ENCODE peak calls at places on chromosome 21, in ten cellular contexts. One of them, this sample, is unnamed.

GRCh38 chr21:45151484-45152115 is 77.2 kb downstream of the ADARB1 start:
- DNase-seq in PC-3: no peak
- DNase-seq in transverse colon: no peak
- DNase-seq in heart right ventricle: no peak
- DNase-seq in WERI-Rb-1: peak
- DNase-seq in progenitor cell of endocrine pancreas: no peak
- DNase-seq in prostate gland: no peak
- DNase-seq in activated CD8-positive, alpha-beta T cell treated with anti-CD3 and anti-CD28 coated beads for 36 hours: no peak
- DNase-seq in astrocyte of the cerebellum: no peak
- DNase-seq in astrocyte of the spinal cord: no peak
- DNase-seq in this sample: no peak

GRCh38 chr21:37219766-37220432 is 47.2 kb downstream of the VPS26C start:
- DNase-seq in PC-3: no peak
- DNase-seq in transverse colon: no peak
- DNase-seq in heart right ventricle: no peak
- DNase-seq in WERI-Rb-1: no peak
- DNase-seq in progenitor cell of endocrine pancreas: no peak
- DNase-seq in prostate gland: no peak
- DNase-seq in activated CD8-positive, alpha-beta T cell treated with anti-CD3 and anti-CD28 coated beads for 36 hours: peak
- DNase-seq in astrocyte of the cerebellum: no peak
- DNase-seq in astrocyte of the spinal cord: no peak
- DNase-seq in this sample: no peak

GRCh38 chr21:44962481-44962966 is 22.7 kb downstream of the SLX9 start:
- DNase-seq in PC-3: no peak
- DNase-seq in transverse colon: no peak
- DNase-seq in heart right ventricle: peak
- DNase-seq in WERI-Rb-1: no peak
- DNase-seq in progenitor cell of endocrine pancreas: no peak
- DNase-seq in prostate gland: no peak
- DNase-seq in activated CD8-positive, alpha-beta T cell treated with anti-CD3 and anti-CD28 coated beads for 36 hours: no peak
- DNase-seq in astrocyte of the cerebellum: peak
- DNase-seq in astrocyte of the spinal cord: peak
- DNase-seq in this sample: no peak

GRCh38 chr21:14451520-14451919 is 68.6 kb upstream of the HSPA13 start:
- DNase-seq in PC-3: no peak
- DNase-seq in transverse colon: no peak
- DNase-seq in heart right ventricle: no peak
- DNase-seq in WERI-Rb-1: no peak
- DNase-seq in progenitor cell of endocrine pancreas: no peak
- DNase-seq in prostate gland: no peak
- DNase-seq in activated CD8-positive, alpha-beta T cell treated with anti-CD3 and anti-CD28 coated beads for 36 hours: no peak
- DNase-seq in astrocyte of the cerebellum: no peak
- DNase-seq in astrocyte of the spinal cord: no peak
- DNase-seq in this sample: no peak

GRCh38 chr21:34886554-34887385 is 162.3 kb downstream of the RUNX1 start:
- DNase-seq in PC-3: peak
- DNase-seq in transverse colon: peak
- DNase-seq in heart right ventricle: peak
- DNase-seq in WERI-Rb-1: no peak
- DNase-seq in progenitor cell of endocrine pancreas: no peak
- DNase-seq in prostate gland: no peak
- DNase-seq in activated CD8-positive, alpha-beta T cell treated with anti-CD3 and anti-CD28 coated beads for 36 hours: peak
- DNase-seq in astrocyte of the cerebellum: no peak
- DNase-seq in astrocyte of the spinal cord: peak
- DNase-seq in this sample: peak

GRCh38 chr21:25369524-25370300 is 237.6 kb downstream of the MRPL39 start:
- DNase-seq in PC-3: peak
- DNase-seq in transverse colon: no peak
- DNase-seq in heart right ventricle: no peak
- DNase-seq in WERI-Rb-1: no peak
- DNase-seq in progenitor cell of endocrine pancreas: no peak
- DNase-seq in prostate gland: no peak
- DNase-seq in activated CD8-positive, alpha-beta T cell treated with anti-CD3 and anti-CD28 coated beads for 36 hours: no peak
- DNase-seq in astrocyte of the cerebellum: peak
- DNase-seq in astrocyte of the spinal cord: peak
- DNase-seq in this sample: no peak

GRCh38 chr21:29818520-29818919 is 121.3 kb downstream of the GRIK1 start:
- DNase-seq in PC-3: no peak
- DNase-seq in transverse colon: no peak
- DNase-seq in heart right ventricle: no peak
- DNase-seq in WERI-Rb-1: no peak
- DNase-seq in progenitor cell of endocrine pancreas: no peak
- DNase-seq in prostate gland: no peak
- DNase-seq in activated CD8-positive, alpha-beta T cell treated with anti-CD3 and anti-CD28 coated beads for 36 hours: no peak
- DNase-seq in astrocyte of the cerebellum: no peak
- DNase-seq in astrocyte of the spinal cord: no peak
- DNase-seq in this sample: no peak

GRCh38 chr21:45983981-45984551 is 2.5 kb downstream of the COL6A1 start:
- DNase-seq in PC-3: peak
- DNase-seq in transverse colon: peak
- DNase-seq in heart right ventricle: peak
- DNase-seq in WERI-Rb-1: peak
- DNase-seq in progenitor cell of endocrine pancreas: no peak
- DNase-seq in prostate gland: no peak
- DNase-seq in activated CD8-positive, alpha-beta T cell treated with anti-CD3 and anti-CD28 coated beads for 36 hours: peak
- DNase-seq in astrocyte of the cerebellum: no peak
- DNase-seq in astrocyte of the spinal cord: no peak
- DNase-seq in this sample: no peak

GRCh38 chr21:44817506-44817880 is 369 bp downstream of the SUMO3 start:
- DNase-seq in PC-3: peak
- DNase-seq in transverse colon: peak
- DNase-seq in heart right ventricle: peak
- DNase-seq in WERI-Rb-1: peak
- DNase-seq in progenitor cell of endocrine pancreas: peak
- DNase-seq in prostate gland: peak
- DNase-seq in activated CD8-positive, alpha-beta T cell treated with anti-CD3 and anti-CD28 coated beads for 36 hours: peak
- DNase-seq in astrocyte of the cerebellum: peak
- DNase-seq in astrocyte of the spinal cord: peak
- DNase-seq in this sample: peak

GRCh38 chr21:15480160-15480559 is 249.6 kb upstream of the USP25 start:
- DNase-seq in PC-3: no peak
- DNase-seq in transverse colon: no peak
- DNase-seq in heart right ventricle: no peak
- DNase-seq in WERI-Rb-1: no peak
- DNase-seq in progenitor cell of endocrine pancreas: no peak
- DNase-seq in prostate gland: no peak
- DNase-seq in activated CD8-positive, alpha-beta T cell treated with anti-CD3 and anti-CD28 coated beads for 36 hours: no peak
- DNase-seq in astrocyte of the cerebellum: no peak
- DNase-seq in astrocyte of the spinal cord: no peak
- DNase-seq in this sample: no peak

GRCh38 chr21:35593000-35593502 is 467.3 kb downstream of the SETD4 start:
- DNase-seq in PC-3: peak
- DNase-seq in transverse colon: no peak
- DNase-seq in heart right ventricle: no peak
- DNase-seq in WERI-Rb-1: no peak
- DNase-seq in progenitor cell of endocrine pancreas: no peak
- DNase-seq in prostate gland: no peak
- DNase-seq in activated CD8-positive, alpha-beta T cell treated with anti-CD3 and anti-CD28 coated beads for 36 hours: no peak
- DNase-seq in astrocyte of the cerebellum: peak
- DNase-seq in astrocyte of the spinal cord: peak
- DNase-seq in this sample: no peak

GRCh38 chr21:31457675-31458074 is 113.6 kb upstream of the TIAM1 start:
- DNase-seq in PC-3: no peak
- DNase-seq in transverse colon: no peak
- DNase-seq in heart right ventricle: no peak
- DNase-seq in WERI-Rb-1: peak
- DNase-seq in progenitor cell of endocrine pancreas: no peak
- DNase-seq in prostate gland: no peak
- DNase-seq in activated CD8-positive, alpha-beta T cell treated with anti-CD3 and anti-CD28 coated beads for 36 hours: no peak
- DNase-seq in astrocyte of the cerebellum: no peak
- DNase-seq in astrocyte of the spinal cord: no peak
- DNase-seq in this sample: no peak

GRCh38 chr21:44802396-44803153 is 955 bp upstream of the UBE2G2 start:
- DNase-seq in PC-3: peak
- DNase-seq in transverse colon: no peak
- DNase-seq in heart right ventricle: no peak
- DNase-seq in WERI-Rb-1: peak
- DNase-seq in progenitor cell of endocrine pancreas: no peak
- DNase-seq in prostate gland: no peak
- DNase-seq in activated CD8-positive, alpha-beta T cell treated with anti-CD3 and anti-CD28 coated beads for 36 hours: no peak
- DNase-seq in astrocyte of the cerebellum: no peak
- DNase-seq in astrocyte of the spinal cord: no peak
- DNase-seq in this sample: no peak

GRCh38 chr21:36511484-36512227 is 31.7 kb upstream of the CLDN14 start:
- DNase-seq in PC-3: no peak
- DNase-seq in transverse colon: no peak
- DNase-seq in heart right ventricle: no peak
- DNase-seq in WERI-Rb-1: no peak
- DNase-seq in progenitor cell of endocrine pancreas: no peak
- DNase-seq in prostate gland: no peak
- DNase-seq in activated CD8-positive, alpha-beta T cell treated with anti-CD3 and anti-CD28 coated beads for 36 hours: no peak
- DNase-seq in astrocyte of the cerebellum: no peak
- DNase-seq in astrocyte of the spinal cord: no peak
- DNase-seq in this sample: no peak

GRCh38 chr21:34916446-34916845 is 132.7 kb downstream of the RUNX1 start:
- DNase-seq in PC-3: no peak
- DNase-seq in transverse colon: no peak
- DNase-seq in heart right ventricle: no peak
- DNase-seq in WERI-Rb-1: no peak
- DNase-seq in progenitor cell of endocrine pancreas: no peak
- DNase-seq in prostate gland: no peak
- DNase-seq in activated CD8-positive, alpha-beta T cell treated with anti-CD3 and anti-CD28 coated beads for 36 hours: no peak
- DNase-seq in astrocyte of the cerebellum: no peak
- DNase-seq in astrocyte of the spinal cord: no peak
- DNase-seq in this sample: no peak

GRCh38 chr21:33229099-33229775 is 501 bp upstream of the IFNAR2 start:
- DNase-seq in PC-3: no peak
- DNase-seq in transverse colon: no peak
- DNase-seq in heart right ventricle: no peak
- DNase-seq in WERI-Rb-1: no peak
- DNase-seq in progenitor cell of endocrine pancreas: no peak
- DNase-seq in prostate gland: no peak
- DNase-seq in activated CD8-positive, alpha-beta T cell treated with anti-CD3 and anti-CD28 coated beads for 36 hours: no peak
- DNase-seq in astrocyte of the cerebellum: no peak
- DNase-seq in astrocyte of the spinal cord: no peak
- DNase-seq in this sample: no peak

GRCh38 chr21:45478816-45479669 is 63.2 kb downstream of the SLC19A1 start:
- DNase-seq in PC-3: no peak
- DNase-seq in transverse colon: no peak
- DNase-seq in heart right ventricle: peak
- DNase-seq in WERI-Rb-1: no peak
- DNase-seq in progenitor cell of endocrine pancreas: no peak
- DNase-seq in prostate gland: no peak
- DNase-seq in activated CD8-positive, alpha-beta T cell treated with anti-CD3 and anti-CD28 coated beads for 36 hours: no peak
- DNase-seq in astrocyte of the cerebellum: no peak
- DNase-seq in astrocyte of the spinal cord: no peak
- DNase-seq in this sample: no peak

GRCh38 chr21:16279658-16280581 is 550.1 kb downstream of the USP25 start:
- DNase-seq in PC-3: no peak
- DNase-seq in transverse colon: no peak
- DNase-seq in heart right ventricle: no peak
- DNase-seq in WERI-Rb-1: no peak
- DNase-seq in progenitor cell of endocrine pancreas: no peak
- DNase-seq in prostate gland: peak
- DNase-seq in activated CD8-positive, alpha-beta T cell treated with anti-CD3 and anti-CD28 coated beads for 36 hours: no peak
- DNase-seq in astrocyte of the cerebellum: peak
- DNase-seq in astrocyte of the spinal cord: peak
- DNase-seq in this sample: no peak

GRCh38 chr21:36985761-36986594 is 19.5 kb upstream of the HLCS start:
- DNase-seq in PC-3: no peak
- DNase-seq in transverse colon: no peak
- DNase-seq in heart right ventricle: no peak
- DNase-seq in WERI-Rb-1: no peak
- DNase-seq in progenitor cell of endocrine pancreas: no peak
- DNase-seq in prostate gland: no peak
- DNase-seq in activated CD8-positive, alpha-beta T cell treated with anti-CD3 and anti-CD28 coated beads for 36 hours: peak
- DNase-seq in astrocyte of the cerebellum: no peak
- DNase-seq in astrocyte of the spinal cord: no peak
- DNase-seq in this sample: no peak

GRCh38 chr21:29237110-29238051 is 61.3 kb upstream of the BACH1 start:
- DNase-seq in PC-3: no peak
- DNase-seq in transverse colon: no peak
- DNase-seq in heart right ventricle: no peak
- DNase-seq in WERI-Rb-1: peak
- DNase-seq in progenitor cell of endocrine pancreas: no peak
- DNase-seq in prostate gland: no peak
- DNase-seq in activated CD8-positive, alpha-beta T cell treated with anti-CD3 and anti-CD28 coated beads for 36 hours: no peak
- DNase-seq in astrocyte of the cerebellum: no peak
- DNase-seq in astrocyte of the spinal cord: no peak
- DNase-seq in this sample: no peak

GRCh38 chr21:44932366-44933181 is 7.3 kb upstream of the SLX9 start:
- DNase-seq in PC-3: peak
- DNase-seq in transverse colon: peak
- DNase-seq in heart right ventricle: peak
- DNase-seq in WERI-Rb-1: peak
- DNase-seq in progenitor cell of endocrine pancreas: no peak
- DNase-seq in prostate gland: no peak
- DNase-seq in activated CD8-positive, alpha-beta T cell treated with anti-CD3 and anti-CD28 coated beads for 36 hours: peak
- DNase-seq in astrocyte of the cerebellum: no peak
- DNase-seq in astrocyte of the spinal cord: no peak
- DNase-seq in this sample: no peak

GRCh38 chr21:42058631-42059111 is 12.4 kb upstream of the UMODL1 start:
- DNase-seq in PC-3: no peak
- DNase-seq in transverse colon: no peak
- DNase-seq in heart right ventricle: no peak
- DNase-seq in WERI-Rb-1: no peak
- DNase-seq in progenitor cell of endocrine pancreas: no peak
- DNase-seq in prostate gland: no peak
- DNase-seq in activated CD8-positive, alpha-beta T cell treated with anti-CD3 and anti-CD28 coated beads for 36 hours: no peak
- DNase-seq in astrocyte of the cerebellum: no peak
- DNase-seq in astrocyte of the spinal cord: no peak
- DNase-seq in this sample: no peak
- TF ChIP-seq CTCF in PC-3: no peak
- TF ChIP-seq CTCF in transverse colon: no peak
- TF ChIP-seq CTCF in heart right ventricle: no peak
- TF ChIP-seq CTCF in WERI-Rb-1: no peak
- TF ChIP-seq CTCF in progenitor cell of endocrine pancreas: no peak
- TF ChIP-seq CTCF in prostate gland: no peak
- TF ChIP-seq CTCF in activated CD8-positive, alpha-beta T cell treated with anti-CD3 and anti-CD28 coated beads for 36 hours: no peak
- TF ChIP-seq CTCF in astrocyte of the cerebellum: no peak
- TF ChIP-seq CTCF in astrocyte of the spinal cord: no peak
- TF ChIP-seq CTCF in this sample: no peak

GRCh38 chr21:39047046-39047445 is 136.2 kb downstream of the PSMG1 start:
- DNase-seq in PC-3: no peak
- DNase-seq in transverse colon: no peak
- DNase-seq in heart right ventricle: no peak
- DNase-seq in WERI-Rb-1: no peak
- DNase-seq in progenitor cell of endocrine pancreas: no peak
- DNase-seq in prostate gland: no peak
- DNase-seq in activated CD8-positive, alpha-beta T cell treated with anti-CD3 and anti-CD28 coated beads for 36 hours: no peak
- DNase-seq in astrocyte of the cerebellum: no peak
- DNase-seq in astrocyte of the spinal cord: no peak
- DNase-seq in this sample: no peak
- TF ChIP-seq CTCF in PC-3: no peak
- TF ChIP-seq CTCF in transverse colon: no peak
- TF ChIP-seq CTCF in heart right ventricle: no peak
- TF ChIP-seq CTCF in WERI-Rb-1: no peak
- TF ChIP-seq CTCF in progenitor cell of endocrine pancreas: no peak
- TF ChIP-seq CTCF in prostate gland: no peak
- TF ChIP-seq CTCF in activated CD8-positive, alpha-beta T cell treated with anti-CD3 and anti-CD28 coated beads for 36 hours: no peak
- TF ChIP-seq CTCF in astrocyte of the cerebellum: no peak
- TF ChIP-seq CTCF in astrocyte of the spinal cord: no peak
- TF ChIP-seq CTCF in this sample: no peak

GRCh38 chr21:42722808-42723470 is 69.5 kb downstream of the PDE9A start:
- DNase-seq in PC-3: no peak
- DNase-seq in transverse colon: no peak
- DNase-seq in heart right ventricle: no peak
- DNase-seq in WERI-Rb-1: no peak
- DNase-seq in progenitor cell of endocrine pancreas: no peak
- DNase-seq in prostate gland: no peak
- DNase-seq in activated CD8-positive, alpha-beta T cell treated with anti-CD3 and anti-CD28 coated beads for 36 hours: no peak
- DNase-seq in astrocyte of the cerebellum: no peak
- DNase-seq in astrocyte of the spinal cord: no peak
- DNase-seq in this sample: no peak
- TF ChIP-seq CTCF in PC-3: no peak
- TF ChIP-seq CTCF in transverse colon: no peak
- TF ChIP-seq CTCF in heart right ventricle: no peak
- TF ChIP-seq CTCF in WERI-Rb-1: no peak
- TF ChIP-seq CTCF in progenitor cell of endocrine pancreas: no peak
- TF ChIP-seq CTCF in prostate gland: no peak
- TF ChIP-seq CTCF in activated CD8-positive, alpha-beta T cell treated with anti-CD3 and anti-CD28 coated beads for 36 hours: no peak
- TF ChIP-seq CTCF in astrocyte of the cerebellum: no peak
- TF ChIP-seq CTCF in astrocyte of the spinal cord: no peak
- TF ChIP-seq CTCF in this sample: no peak

GRCh38 chr21:39406065-39406464 is 39.5 kb downstream of the LCA5L start:
- DNase-seq in PC-3: no peak
- DNase-seq in transverse colon: no peak
- DNase-seq in heart right ventricle: no peak
- DNase-seq in WERI-Rb-1: no peak
- DNase-seq in progenitor cell of endocrine pancreas: no peak
- DNase-seq in prostate gland: no peak
- DNase-seq in activated CD8-positive, alpha-beta T cell treated with anti-CD3 and anti-CD28 coated beads for 36 hours: no peak
- DNase-seq in astrocyte of the cerebellum: no peak
- DNase-seq in astrocyte of the spinal cord: no peak
- DNase-seq in this sample: no peak
- TF ChIP-seq CTCF in PC-3: no peak
- TF ChIP-seq CTCF in transverse colon: no peak
- TF ChIP-seq CTCF in heart right ventricle: no peak
- TF ChIP-seq CTCF in WERI-Rb-1: no peak
- TF ChIP-seq CTCF in progenitor cell of endocrine pancreas: no peak
- TF ChIP-seq CTCF in prostate gland: no peak
- TF ChIP-seq CTCF in activated CD8-positive, alpha-beta T cell treated with anti-CD3 and anti-CD28 coated beads for 36 hours: no peak
- TF ChIP-seq CTCF in astrocyte of the cerebellum: no peak
- TF ChIP-seq CTCF in astrocyte of the spinal cord: no peak
- TF ChIP-seq CTCF in this sample: no peak